ENCODE peak calls at places on chromosomes 6 and 20, in eight cellular contexts. One of them, this sample, is unnamed.

GRCh38 chr20:22402990-22403859 is 181.1 kb downstream of the FOXA2 start:
- DNase-seq in activated T-cell treated with anti-CD3 and anti-CD28 coated beads for 1 hour: no peak
- DNase-seq in NCI-H187 treated with DMSO at 0.1 percent for 48 hours: no peak
- DNase-seq in NCI-H1694 treated with DMSO at 0.1 percent for 48 hours: no peak
- DNase-seq in neural progenitor cell: peak
- DNase-seq in activated gamma-delta T cell treated with Interleukin-2 at 50 U/mL for 16 hours: no peak
- DNase-seq in T1000: no peak
- DNase-seq in GM10248: no peak
- DNase-seq in this sample: no peak

GRCh38 chr20:57509665-57510237 is 15.2 kb downstream of the CTCFL start:
- DNase-seq in neural progenitor cell: peak
- DNase-seq in GM10248: peak
- DNase-seq in activated T-cell treated with anti-CD3 and anti-CD28 coated beads for 1 hour: no peak
- DNase-seq in activated gamma-delta T cell treated with Interleukin-2 at 50 U/mL for 16 hours: no peak
- DNase-seq in T1000: no peak
- DNase-seq in NCI-H1694 treated with DMSO at 0.1 percent for 48 hours: no peak
- DNase-seq in NCI-H187 treated with DMSO at 0.1 percent for 48 hours: no peak
- DNase-seq in this sample: no peak

GRCh38 chr20:56504373-56505005 is 20.1 kb upstream of the FAM209A start:
- DNase-seq in NCI-H1694 treated with DMSO at 0.1 percent for 48 hours: no peak
- DNase-seq in GM10248: peak
- DNase-seq in NCI-H187 treated with DMSO at 0.1 percent for 48 hours: no peak
- DNase-seq in activated T-cell treated with anti-CD3 and anti-CD28 coated beads for 1 hour: peak
- DNase-seq in T1000: no peak
- DNase-seq in neural progenitor cell: peak
- DNase-seq in activated gamma-delta T cell treated with Interleukin-2 at 50 U/mL for 16 hours: peak
- DNase-seq in this sample: no peak

GRCh38 chr6:3290501-3291211 is 31.9 kb downstream of the PSMG4 start:
- DNase-seq in NCI-H187 treated with DMSO at 0.1 percent for 48 hours: no peak
- DNase-seq in NCI-H1694 treated with DMSO at 0.1 percent for 48 hours: no peak
- DNase-seq in neural progenitor cell: no peak
- DNase-seq in GM10248: no peak
- DNase-seq in activated T-cell treated with anti-CD3 and anti-CD28 coated beads for 1 hour: no peak
- DNase-seq in T1000: no peak
- DNase-seq in activated gamma-delta T cell treated with Interleukin-2 at 50 U/mL for 16 hours: no peak
- DNase-seq in this sample: no peak

GRCh38 chr6:120854583-120854982 is 479.7 kb downstream of the TBC1D32 start:
- DNase-seq in activated gamma-delta T cell treated with Interleukin-2 at 50 U/mL for 16 hours: no peak
- DNase-seq in GM10248: no peak
- DNase-seq in activated T-cell treated with anti-CD3 and anti-CD28 coated beads for 1 hour: no peak
- DNase-seq in NCI-H187 treated with DMSO at 0.1 percent for 48 hours: no peak
- DNase-seq in neural progenitor cell: no peak
- DNase-seq in NCI-H1694 treated with DMSO at 0.1 percent for 48 hours: no peak
- DNase-seq in T1000: no peak
- DNase-seq in this sample: no peak

GRCh38 chr20:60754866-60755265 is 497.2 kb upstream of the CDH4 start:
- DNase-seq in activated T-cell treated with anti-CD3 and anti-CD28 coated beads for 1 hour: no peak
- DNase-seq in neural progenitor cell: no peak
- DNase-seq in NCI-H1694 treated with DMSO at 0.1 percent for 48 hours: no peak
- DNase-seq in NCI-H187 treated with DMSO at 0.1 percent for 48 hours: no peak
- DNase-seq in activated gamma-delta T cell treated with Interleukin-2 at 50 U/mL for 16 hours: no peak
- DNase-seq in GM10248: no peak
- DNase-seq in T1000: no peak
- DNase-seq in this sample: no peak

GRCh38 chr6:168344338-168344737 is 24.8 kb upstream of the DACT2 start:
- DNase-seq in activated T-cell treated with anti-CD3 and anti-CD28 coated beads for 1 hour: no peak
- DNase-seq in NCI-H187 treated with DMSO at 0.1 percent for 48 hours: no peak
- DNase-seq in neural progenitor cell: no peak
- DNase-seq in NCI-H1694 treated with DMSO at 0.1 percent for 48 hours: no peak
- DNase-seq in T1000: no peak
- DNase-seq in GM10248: no peak
- DNase-seq in activated gamma-delta T cell treated with Interleukin-2 at 50 U/mL for 16 hours: no peak
- DNase-seq in this sample: no peak

GRCh38 chr6:139519571-139520031 is 145.2 kb upstream of the CITED2 start:
- DNase-seq in NCI-H1694 treated with DMSO at 0.1 percent for 48 hours: no peak
- DNase-seq in neural progenitor cell: no peak
- DNase-seq in activated gamma-delta T cell treated with Interleukin-2 at 50 U/mL for 16 hours: no peak
- DNase-seq in GM10248: no peak
- DNase-seq in activated T-cell treated with anti-CD3 and anti-CD28 coated beads for 1 hour: no peak
- DNase-seq in T1000: no peak
- DNase-seq in NCI-H187 treated with DMSO at 0.1 percent for 48 hours: no peak
- DNase-seq in this sample: no peak

GRCh38 chr6:44029489-44030185 is 97.6 kb downstream of the MRPL14 start:
- DNase-seq in NCI-H187 treated with DMSO at 0.1 percent for 48 hours: no peak
- DNase-seq in GM10248: no peak
- DNase-seq in activated gamma-delta T cell treated with Interleukin-2 at 50 U/mL for 16 hours: no peak
- DNase-seq in activated T-cell treated with anti-CD3 and anti-CD28 coated beads for 1 hour: no peak
- DNase-seq in T1000: no peak
- DNase-seq in neural progenitor cell: no peak
- DNase-seq in NCI-H1694 treated with DMSO at 0.1 percent for 48 hours: no peak
- DNase-seq in this sample: no peak

GRCh38 chr6:161088676-161089328 is 97.2 kb downstream of the MAP3K4 start:
- DNase-seq in GM10248: no peak
- DNase-seq in neural progenitor cell: peak
- DNase-seq in activated gamma-delta T cell treated with Interleukin-2 at 50 U/mL for 16 hours: no peak
- DNase-seq in NCI-H187 treated with DMSO at 0.1 percent for 48 hours: no peak
- DNase-seq in activated T-cell treated with anti-CD3 and anti-CD28 coated beads for 1 hour: no peak
- DNase-seq in T1000: no peak
- DNase-seq in NCI-H1694 treated with DMSO at 0.1 percent for 48 hours: no peak
- DNase-seq in this sample: no peak

GRCh38 chr6:3125832-3126231 is 7.3 kb downstream of the BPHL start:
- DNase-seq in GM10248: no peak
- DNase-seq in NCI-H1694 treated with DMSO at 0.1 percent for 48 hours: no peak
- DNase-seq in activated T-cell treated with anti-CD3 and anti-CD28 coated beads for 1 hour: no peak
- DNase-seq in neural progenitor cell: no peak
- DNase-seq in activated gamma-delta T cell treated with Interleukin-2 at 50 U/mL for 16 hours: no peak
- DNase-seq in NCI-H187 treated with DMSO at 0.1 percent for 48 hours: no peak
- DNase-seq in T1000: no peak
- DNase-seq in this sample: no peak

GRCh38 chr20:60057866-60058807 is 99.9 kb downstream of the CDH26 start:
- DNase-seq in activated T-cell treated with anti-CD3 and anti-CD28 coated beads for 1 hour: no peak
- DNase-seq in activated gamma-delta T cell treated with Interleukin-2 at 50 U/mL for 16 hours: peak
- DNase-seq in neural progenitor cell: peak
- DNase-seq in NCI-H187 treated with DMSO at 0.1 percent for 48 hours: peak
- DNase-seq in T1000: no peak
- DNase-seq in NCI-H1694 treated with DMSO at 0.1 percent for 48 hours: no peak
- DNase-seq in GM10248: peak
- DNase-seq in this sample: peak

GRCh38 chr6:151269318-151269995 is 29.7 kb downstream of the AKAP12 start:
- DNase-seq in NCI-H187 treated with DMSO at 0.1 percent for 48 hours: no peak
- DNase-seq in activated T-cell treated with anti-CD3 and anti-CD28 coated beads for 1 hour: no peak
- DNase-seq in T1000: no peak
- DNase-seq in NCI-H1694 treated with DMSO at 0.1 percent for 48 hours: no peak
- DNase-seq in neural progenitor cell: no peak
- DNase-seq in GM10248: no peak
- DNase-seq in activated gamma-delta T cell treated with Interleukin-2 at 50 U/mL for 16 hours: no peak
- DNase-seq in this sample: no peak

GRCh38 chr6:135640048-135640447 is 142.5 kb upstream of the AHI1 start:
- DNase-seq in GM10248: no peak
- DNase-seq in T1000: no peak
- DNase-seq in neural progenitor cell: no peak
- DNase-seq in NCI-H187 treated with DMSO at 0.1 percent for 48 hours: no peak
- DNase-seq in activated gamma-delta T cell treated with Interleukin-2 at 50 U/mL for 16 hours: no peak
- DNase-seq in NCI-H1694 treated with DMSO at 0.1 percent for 48 hours: no peak
- DNase-seq in activated T-cell treated with anti-CD3 and anti-CD28 coated beads for 1 hour: no peak
- DNase-seq in this sample: no peak

GRCh38 chr6:24060982-24061754 is 64.8 kb upstream of the NRSN1 start:
- DNase-seq in activated T-cell treated with anti-CD3 and anti-CD28 coated beads for 1 hour: no peak
- DNase-seq in GM10248: peak
- DNase-seq in T1000: no peak
- DNase-seq in NCI-H1694 treated with DMSO at 0.1 percent for 48 hours: no peak
- DNase-seq in activated gamma-delta T cell treated with Interleukin-2 at 50 U/mL for 16 hours: no peak
- DNase-seq in NCI-H187 treated with DMSO at 0.1 percent for 48 hours: no peak
- DNase-seq in neural progenitor cell: no peak
- DNase-seq in this sample: no peak

GRCh38 chr6:8149350-8149749 is 47.0 kb upstream of the EEF1E1 start:
- DNase-seq in activated gamma-delta T cell treated with Interleukin-2 at 50 U/mL for 16 hours: no peak
- DNase-seq in activated T-cell treated with anti-CD3 and anti-CD28 coated beads for 1 hour: no peak
- DNase-seq in NCI-H187 treated with DMSO at 0.1 percent for 48 hours: no peak
- DNase-seq in GM10248: no peak
- DNase-seq in neural progenitor cell: no peak
- DNase-seq in NCI-H1694 treated with DMSO at 0.1 percent for 48 hours: no peak
- DNase-seq in T1000: no peak
- DNase-seq in this sample: no peak

GRCh38 chr6:29720863-29721262 is 2.4 kb upstream of the HLA-F start:
- DNase-seq in GM10248: no peak
- DNase-seq in activated T-cell treated with anti-CD3 and anti-CD28 coated beads for 1 hour: no peak
- DNase-seq in T1000: no peak
- DNase-seq in neural progenitor cell: no peak
- DNase-seq in activated gamma-delta T cell treated with Interleukin-2 at 50 U/mL for 16 hours: no peak
- DNase-seq in NCI-H1694 treated with DMSO at 0.1 percent for 48 hours: no peak
- DNase-seq in NCI-H187 treated with DMSO at 0.1 percent for 48 hours: no peak
- DNase-seq in this sample: no peak

GRCh38 chr6:150410395-150410794 is 41.6 kb downstream of the IYD start:
- DNase-seq in NCI-H187 treated with DMSO at 0.1 percent for 48 hours: no peak
- DNase-seq in GM10248: no peak
- DNase-seq in neural progenitor cell: no peak
- DNase-seq in activated gamma-delta T cell treated with Interleukin-2 at 50 U/mL for 16 hours: no peak
- DNase-seq in NCI-H1694 treated with DMSO at 0.1 percent for 48 hours: no peak
- DNase-seq in T1000: no peak
- DNase-seq in activated T-cell treated with anti-CD3 and anti-CD28 coated beads for 1 hour: no peak
- DNase-seq in this sample: no peak

GRCh38 chr6:106098383-106099234 is 12.5 kb downstream of the PRDM1 start:
- DNase-seq in T1000: no peak
- DNase-seq in activated T-cell treated with anti-CD3 and anti-CD28 coated beads for 1 hour: peak
- DNase-seq in NCI-H187 treated with DMSO at 0.1 percent for 48 hours: no peak
- DNase-seq in NCI-H1694 treated with DMSO at 0.1 percent for 48 hours: no peak
- DNase-seq in GM10248: no peak
- DNase-seq in neural progenitor cell: peak
- DNase-seq in activated gamma-delta T cell treated with Interleukin-2 at 50 U/mL for 16 hours: peak
- DNase-seq in this sample: no peak

GRCh38 chr6:35051997-35052583 is 89.0 kb downstream of the TCP11 start:
- DNase-seq in GM10248: no peak
- DNase-seq in T1000: no peak
- DNase-seq in activated gamma-delta T cell treated with Interleukin-2 at 50 U/mL for 16 hours: no peak
- DNase-seq in neural progenitor cell: no peak
- DNase-seq in activated T-cell treated with anti-CD3 and anti-CD28 coated beads for 1 hour: no peak
- DNase-seq in NCI-H1694 treated with DMSO at 0.1 percent for 48 hours: no peak
- DNase-seq in NCI-H187 treated with DMSO at 0.1 percent for 48 hours: no peak
- DNase-seq in this sample: no peak

This sample was measured in NCI-H2107.